ENCODE peak calls at places on chromosomes 16 and 17, in five cellular contexts. One of them, this sample, is unnamed.

GRCh38 chr17:68861602-68862001 is 93.6 kb downstream of the ABCA8 start:
- DNase-seq in astrocyte of the spinal cord: no peak
- DNase-seq in activated CD8-positive, alpha-beta T cell treated with anti-CD3 and anti-CD28 coated beads for 36 hours: no peak
- DNase-seq in suprapubic skin: no peak
- DNase-seq in transverse colon: no peak
- DNase-seq in this sample: no peak

GRCh38 chr16:68486671-68487495 is 38.6 kb upstream of the SMPD3 start:
- DNase-seq in astrocyte of the spinal cord: no peak
- DNase-seq in activated CD8-positive, alpha-beta T cell treated with anti-CD3 and anti-CD28 coated beads for 36 hours: no peak
- DNase-seq in suprapubic skin: no peak
- DNase-seq in transverse colon: peak
- DNase-seq in this sample: no peak

GRCh38 chr16:68186877-68187276 is 49.0 kb downstream of the ESRP2 start:
- DNase-seq in astrocyte of the spinal cord: no peak
- DNase-seq in activated CD8-positive, alpha-beta T cell treated with anti-CD3 and anti-CD28 coated beads for 36 hours: no peak
- DNase-seq in suprapubic skin: no peak
- DNase-seq in transverse colon: no peak
- DNase-seq in this sample: no peak

GRCh38 chr16:15704545-15704987 is 54.5 kb downstream of the NDE1 start:
- DNase-seq in astrocyte of the spinal cord: peak
- DNase-seq in activated CD8-positive, alpha-beta T cell treated with anti-CD3 and anti-CD28 coated beads for 36 hours: peak
- DNase-seq in suprapubic skin: peak
- DNase-seq in transverse colon: peak
- DNase-seq in this sample: peak

GRCh38 chr17:15456972-15457722 is 10.3 kb downstream of the CDRT4 start:
- DNase-seq in astrocyte of the spinal cord: peak
- DNase-seq in activated CD8-positive, alpha-beta T cell treated with anti-CD3 and anti-CD28 coated beads for 36 hours: no peak
- DNase-seq in suprapubic skin: peak
- DNase-seq in transverse colon: peak
- DNase-seq in this sample: peak

GRCh38 chr16:57801098-57801855 is 1.0 kb downstream of the KIFC3 start:
- DNase-seq in astrocyte of the spinal cord: peak
- DNase-seq in activated CD8-positive, alpha-beta T cell treated with anti-CD3 and anti-CD28 coated beads for 36 hours: no peak
- DNase-seq in suprapubic skin: no peak
- DNase-seq in transverse colon: no peak
- DNase-seq in this sample: peak

GRCh38 chr16:81172769-81173658 is 65.5 kb upstream of the BCO1 start:
- DNase-seq in astrocyte of the spinal cord: no peak
- DNase-seq in activated CD8-positive, alpha-beta T cell treated with anti-CD3 and anti-CD28 coated beads for 36 hours: no peak
- DNase-seq in suprapubic skin: no peak
- DNase-seq in transverse colon: no peak
- DNase-seq in this sample: no peak

GRCh38 chr17:43398724-43399595 is at the start of gene ARL4D:
- DNase-seq in astrocyte of the spinal cord: peak
- DNase-seq in activated CD8-positive, alpha-beta T cell treated with anti-CD3 and anti-CD28 coated beads for 36 hours: peak
- DNase-seq in suprapubic skin: peak
- DNase-seq in transverse colon: peak
- DNase-seq in this sample: peak

GRCh38 chr17:61478026-61478789 is 26.0 kb downstream of the TBX4 start:
- DNase-seq in astrocyte of the spinal cord: no peak
- DNase-seq in activated CD8-positive, alpha-beta T cell treated with anti-CD3 and anti-CD28 coated beads for 36 hours: no peak
- DNase-seq in suprapubic skin: peak
- DNase-seq in transverse colon: no peak
- DNase-seq in this sample: no peak

GRCh38 chr16:85554791-85555548 is 58.2 kb upstream of the GSE1 start:
- DNase-seq in astrocyte of the spinal cord: peak
- DNase-seq in activated CD8-positive, alpha-beta T cell treated with anti-CD3 and anti-CD28 coated beads for 36 hours: peak
- DNase-seq in suprapubic skin: no peak
- DNase-seq in transverse colon: peak
- DNase-seq in this sample: peak

GRCh38 chr16:85552980-85553435 is 60.1 kb upstream of the GSE1 start:
- DNase-seq in astrocyte of the spinal cord: no peak
- DNase-seq in activated CD8-positive, alpha-beta T cell treated with anti-CD3 and anti-CD28 coated beads for 36 hours: no peak
- DNase-seq in suprapubic skin: no peak
- DNase-seq in transverse colon: no peak
- DNase-seq in this sample: no peak

GRCh38 chr16:85554114-85554790 is 58.9 kb upstream of the GSE1 start:
- DNase-seq in astrocyte of the spinal cord: peak
- DNase-seq in activated CD8-positive, alpha-beta T cell treated with anti-CD3 and anti-CD28 coated beads for 36 hours: peak
- DNase-seq in suprapubic skin: no peak
- DNase-seq in transverse colon: peak
- DNase-seq in this sample: peak

GRCh38 chr16:85551319-85551978 is 61.7 kb upstream of the GSE1 start:
- DNase-seq in astrocyte of the spinal cord: no peak
- DNase-seq in activated CD8-positive, alpha-beta T cell treated with anti-CD3 and anti-CD28 coated beads for 36 hours: peak
- DNase-seq in suprapubic skin: no peak
- DNase-seq in transverse colon: no peak
- DNase-seq in this sample: no peak

GRCh38 chr16:85553436-85554113 is 59.5 kb upstream of the GSE1 start:
- DNase-seq in astrocyte of the spinal cord: peak
- DNase-seq in activated CD8-positive, alpha-beta T cell treated with anti-CD3 and anti-CD28 coated beads for 36 hours: peak
- DNase-seq in suprapubic skin: no peak
- DNase-seq in transverse colon: peak
- DNase-seq in this sample: no peak
- TF ChIP-seq CTCF in astrocyte of the spinal cord: peak
- TF ChIP-seq CTCF in activated CD8-positive, alpha-beta T cell treated with anti-CD3 and anti-CD28 coated beads for 36 hours: no peak
- TF ChIP-seq CTCF in suprapubic skin: no peak
- TF ChIP-seq CTCF in transverse colon: no peak
- TF ChIP-seq CTCF in this sample: peak

DNA sequence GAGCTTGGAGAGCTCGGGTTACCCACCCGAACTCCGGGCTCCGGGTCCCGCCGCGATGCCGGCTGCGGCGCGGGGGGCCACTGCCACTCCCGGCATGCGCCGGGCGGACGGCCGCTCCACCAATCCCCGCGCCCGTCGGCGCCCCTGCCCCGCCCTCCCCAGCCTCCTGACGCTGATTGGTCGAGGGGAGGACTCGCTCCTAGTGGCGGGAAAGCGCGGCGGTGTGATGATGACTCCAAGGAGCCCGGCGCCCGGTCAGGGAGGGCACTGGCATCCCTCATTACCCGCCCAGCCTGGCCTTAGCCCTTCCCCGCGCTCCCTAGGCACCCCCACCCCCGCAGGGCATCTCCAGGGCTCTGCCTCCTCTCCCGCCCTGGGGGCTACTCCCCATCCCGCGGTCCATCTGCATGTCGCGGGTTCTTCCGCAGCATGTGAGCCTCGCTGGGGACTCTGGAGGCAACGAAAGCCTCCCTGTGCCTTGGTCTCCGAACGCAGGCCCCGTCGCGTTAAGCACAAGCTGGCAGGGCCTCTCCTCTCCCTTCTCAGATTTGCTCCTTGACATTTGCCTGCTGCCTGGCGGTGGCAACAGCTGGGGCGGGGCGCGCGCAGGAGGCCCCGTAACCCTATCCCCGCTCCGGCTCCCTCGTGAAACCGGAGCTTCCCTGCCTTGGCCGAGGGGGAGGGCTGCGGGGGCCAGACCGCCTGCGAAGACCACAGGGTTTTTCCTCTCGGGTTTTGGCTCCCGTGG is 1.7 kb downstream of the ATP2A1 start:
- DNase-seq in astrocyte of the spinal cord: peak
- DNase-seq in activated CD8-positive, alpha-beta T cell treated with anti-CD3 and anti-CD28 coated beads for 36 hours: peak
- DNase-seq in suprapubic skin: peak
- DNase-seq in transverse colon: peak
- DNase-seq in this sample: peak
- TF ChIP-seq CTCF in astrocyte of the spinal cord: no peak
- TF ChIP-seq CTCF in activated CD8-positive, alpha-beta T cell treated with anti-CD3 and anti-CD28 coated beads for 36 hours: no peak
- TF ChIP-seq CTCF in suprapubic skin: peak
- TF ChIP-seq CTCF in transverse colon: peak
- TF ChIP-seq CTCF in this sample: peak

DNA sequence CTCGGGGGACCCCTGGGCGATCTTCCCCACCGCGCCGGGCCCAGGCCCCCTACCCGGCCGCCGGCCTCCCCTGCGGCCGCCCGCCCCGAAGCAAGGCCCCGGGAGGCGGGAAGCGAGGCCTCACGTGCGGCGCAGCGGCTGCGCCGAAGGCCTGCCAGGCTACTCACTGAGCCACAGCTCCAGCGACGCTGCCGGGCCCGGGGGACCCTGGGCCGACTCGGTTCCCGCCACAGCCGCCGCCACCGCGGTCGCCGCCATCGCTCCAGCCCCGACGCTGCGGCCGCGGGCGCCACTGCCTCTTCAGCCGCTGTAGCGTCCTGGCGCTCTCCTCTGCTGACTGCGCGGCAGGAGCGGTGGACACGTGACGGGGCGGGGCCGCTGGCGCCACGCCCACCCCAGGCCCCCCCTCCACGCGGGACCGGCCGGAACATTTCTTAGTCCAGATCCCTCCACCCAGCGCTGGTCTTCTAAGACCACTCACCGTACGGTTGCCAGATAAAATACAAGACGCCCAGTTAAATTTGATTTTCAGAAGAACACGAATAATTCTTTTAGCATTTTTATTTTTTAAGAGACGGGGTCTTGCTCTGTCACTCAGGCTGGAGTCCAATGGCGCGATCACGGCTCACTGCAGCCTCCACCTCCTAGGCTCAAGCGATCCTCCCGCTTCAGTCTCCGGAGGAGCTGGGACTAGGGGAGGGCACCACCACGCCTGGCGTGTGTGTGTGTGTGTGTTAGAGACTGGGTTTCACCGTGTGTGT is at the start of gene GGA2:
- DNase-seq in astrocyte of the spinal cord: peak
- DNase-seq in activated CD8-positive, alpha-beta T cell treated with anti-CD3 and anti-CD28 coated beads for 36 hours: peak
- DNase-seq in suprapubic skin: peak
- DNase-seq in transverse colon: peak
- DNase-seq in this sample: peak
- TF ChIP-seq CTCF in astrocyte of the spinal cord: no peak
- TF ChIP-seq CTCF in activated CD8-positive, alpha-beta T cell treated with anti-CD3 and anti-CD28 coated beads for 36 hours: no peak
- TF ChIP-seq CTCF in suprapubic skin: no peak
- TF ChIP-seq CTCF in transverse colon: no peak
- TF ChIP-seq CTCF in this sample: no peak

DNA sequence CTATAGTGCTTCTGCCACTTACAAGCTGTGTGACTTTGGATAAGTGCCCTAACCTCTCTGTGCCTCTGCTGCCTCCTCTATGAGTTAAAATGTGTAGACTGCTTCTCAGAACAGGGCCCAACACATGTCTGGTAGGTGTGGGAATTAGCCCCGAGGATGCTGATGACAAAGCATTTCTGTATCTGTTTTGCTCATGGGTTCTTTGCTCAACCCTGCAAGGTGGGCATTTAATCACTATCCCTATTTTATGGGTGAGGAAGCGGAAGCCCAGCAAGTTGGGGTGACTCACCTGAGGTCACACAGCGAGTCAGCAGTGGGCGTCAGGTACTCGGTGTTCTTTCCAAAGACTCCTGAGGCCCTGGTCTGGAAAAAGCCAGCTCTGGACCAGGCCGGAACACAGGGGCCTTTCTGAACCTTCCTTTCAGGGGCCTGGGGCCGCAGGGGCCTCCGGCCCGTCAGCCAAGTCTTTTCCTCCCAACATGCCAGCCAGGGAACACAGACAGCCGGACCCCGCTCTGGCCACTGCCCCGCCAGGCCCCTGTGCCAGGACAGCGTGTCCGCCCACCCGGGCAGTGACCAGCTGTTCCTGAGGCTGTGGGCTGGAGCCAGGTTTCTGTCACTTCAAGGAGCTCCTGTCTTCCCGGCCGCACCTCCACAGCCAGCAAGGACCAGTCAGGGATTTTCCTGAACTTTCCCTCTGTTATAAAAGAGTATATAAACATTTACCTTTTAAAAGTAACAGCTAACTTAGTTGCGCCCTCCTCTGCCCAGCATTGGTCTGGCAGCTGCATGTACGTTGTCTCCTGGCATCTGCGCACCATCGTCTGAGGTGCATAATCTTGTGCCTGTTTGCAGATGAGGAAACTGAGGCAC is 62.5 kb downstream of the SREBF1 start:
- DNase-seq in astrocyte of the spinal cord: peak
- DNase-seq in activated CD8-positive, alpha-beta T cell treated with anti-CD3 and anti-CD28 coated beads for 36 hours: no peak
- DNase-seq in suprapubic skin: no peak
- DNase-seq in transverse colon: peak
- DNase-seq in this sample: peak
- TF ChIP-seq CTCF in astrocyte of the spinal cord: peak
- TF ChIP-seq CTCF in activated CD8-positive, alpha-beta T cell treated with anti-CD3 and anti-CD28 coated beads for 36 hours: no peak
- TF ChIP-seq CTCF in suprapubic skin: peak
- TF ChIP-seq CTCF in transverse colon: peak
- TF ChIP-seq CTCF in this sample: peak